ENCODE peak calls at places on chromosomes 4 and X, in nine cellular contexts. P is lower lobe of right lung; U is A549; F is Caco-2; D is CD8-positive, alpha-beta T cell; X is adipocyte; R is SJSA1; K is BJ; Z is endothelial cell of umbilical vein. M is an unnamed sample.

GRCh38 chrX:50905334-50905733 is 5.2 kb upstream of the BMP15 start:
- DNase-seq in P (no peak), U (no peak), F (no peak), D (no peak), X (no peak), R (no peak), K (no peak), Z (no peak), M (no peak)

GRCh38 chr4:8405516-8405875 is 35.0 kb downstream of the ACOX3 start:
- DNase-seq in P (no peak), U (no peak), F (no peak), D (no peak), X (no peak), R (no peak), K (no peak), Z (no peak), M (no peak)

GRCh38 chr4:147772459-147772969 is 40.6 kb downstream of the ARHGAP10 start:
- DNase-seq in P (no peak), U (no peak), F (no peak), D (no peak), X (peak), R (peak), K (no peak), Z (peak), M (no peak)

GRCh38 chr4:84957509-84958420 is 8.7 kb downstream of the WDFY3 start:
- DNase-seq in P (no peak), U (no peak), F (no peak), D (no peak), X (no peak), R (no peak), K (no peak), Z (no peak), M (no peak)

GRCh38 chr4:6324999-6325790 is 55.5 kb downstream of the WFS1 start:
- DNase-seq in P (peak), U (no peak), F (no peak), D (no peak), X (peak), R (no peak), K (no peak), Z (peak), M (no peak)

GRCh38 chr4:120630432-120630831 is 292.1 kb downstream of the PRDM5 start:
- DNase-seq in P (no peak), U (no peak), F (no peak), D (no peak), X (no peak), R (no peak), K (no peak), Z (no peak), M (no peak)

GRCh38 chr4:16524911-16525574 is 298.8 kb upstream of the TAPT1 start:
- DNase-seq in P (no peak), U (no peak), F (no peak), D (no peak), X (peak), R (no peak), K (no peak), Z (no peak), M (no peak)

GRCh38 chrX:13906103-13906502 is 89.2 kb upstream of the GPM6B start:
- DNase-seq in P (no peak), U (no peak), F (no peak), D (no peak), X (no peak), R (no peak), K (no peak), Z (no peak), M (no peak)

GRCh38 chrX:56253832-56254703 is 21.9 kb downstream of the KLF8 start:
- DNase-seq in P (no peak), U (no peak), F (no peak), D (no peak), X (no peak), R (no peak), K (no peak), Z (no peak), M (no peak)

GRCh38 chr4:152680988-152681731 is 1.4 kb upstream of the TMEM154 start:
- DNase-seq in P (no peak), U (peak), F (no peak), D (no peak), X (no peak), R (peak), K (no peak), Z (peak), M (no peak)

GRCh38 chr4:118848242-118848641 is 12.3 kb upstream of the SEC24D start:
- DNase-seq in P (no peak), U (no peak), F (no peak), D (no peak), X (no peak), R (no peak), K (no peak), Z (no peak), M (no peak)

GRCh38 chr4:101356928-101357327 is 9.6 kb upstream of the PPP3CA start:
- DNase-seq in P (no peak), U (peak), F (peak), D (no peak), X (peak), R (peak), K (peak), Z (peak), M (no peak)

GRCh38 chrX:30876367-30876766 is 12.7 kb downstream of the TAB3 start:
- DNase-seq in P (no peak), U (no peak), F (no peak), D (no peak), X (no peak), R (no peak), K (no peak), Z (no peak), M (no peak)

GRCh38 chr4:79576480-79576803 is 168.4 kb upstream of the GK2 start:
- DNase-seq in P (no peak), U (no peak), F (no peak), D (no peak), X (peak), R (no peak), K (no peak), Z (peak), M (no peak)

GRCh38 chr4:128521156-128521555 is 233.5 kb upstream of the PGRMC2 start:
- DNase-seq in P (no peak), U (no peak), F (no peak), D (no peak), X (peak), R (no peak), K (no peak), Z (peak), M (no peak)

GRCh38 chr4:39763714-39764572 is 66.0 kb downstream of the UBE2K start:
- DNase-seq in P (no peak), U (no peak), F (no peak), D (no peak), X (no peak), R (no peak), K (no peak), Z (no peak), M (no peak)

GRCh38 chr4:102825261-102826071 is 1.9 kb downstream of the UBE2D3 start:
- DNase-seq in P (no peak), U (no peak), F (no peak), D (peak), X (peak), R (peak), K (peak), Z (peak), M (no peak)

GRCh38 chr4:157575339-157575738 is 354.8 kb downstream of the GRIA2 start:
- DNase-seq in P (no peak), U (no peak), F (no peak), D (no peak), X (no peak), R (no peak), K (no peak), Z (no peak), M (no peak)

GRCh38 chr4:141290771-141291170 is 70.1 kb downstream of the ZNF330 start:
- DNase-seq in P (no peak), U (no peak), F (no peak), D (no peak), X (no peak), R (no peak), K (no peak), Z (no peak), M (no peak)
- H3K4me3 ChIP-seq in P (no peak), U (no peak), F (no peak), D (no peak), X (no peak), R (no peak), K (no peak), Z (no peak), M (no peak)

GRCh38 chrX:2708601-2709200 is 17.6 kb downstream of the CD99 start:
- DNase-seq in P (no peak), U (no peak), F (no peak), D (no peak), X (no peak), R (no peak), K (no peak), Z (no peak), M (no peak)

GRCh38 chrX:2707334-2707760 is 16.3 kb downstream of the CD99 start:
- DNase-seq in P (no peak), U (peak), F (peak), D (peak), X (peak), R (peak), K (peak), Z (peak), M (no peak)

GRCh38 chrX:2710041-2710471 is 19.0 kb downstream of the CD99 start:
- DNase-seq in P (no peak), U (peak), F (no peak), D (peak), X (peak), R (peak), K (peak), Z (peak), M (no peak)

GRCh38 chrX:2710496-2710895 is 19.4 kb downstream of the CD99 start:
- DNase-seq in P (no peak), U (peak), F (peak), D (no peak), X (no peak), R (no peak), K (no peak), Z (no peak), M (no peak)

GRCh38 chrX:2708016-2708415 is 16.9 kb downstream of the CD99 start:
- DNase-seq in P (no peak), U (no peak), F (no peak), D (no peak), X (no peak), R (no peak), K (no peak), Z (no peak), M (no peak)
- H3K4me3 ChIP-seq in P (no peak), U (no peak), F (no peak), D (no peak), X (peak), R (no peak), K (no peak), Z (no peak), M (no peak)

DNA sequence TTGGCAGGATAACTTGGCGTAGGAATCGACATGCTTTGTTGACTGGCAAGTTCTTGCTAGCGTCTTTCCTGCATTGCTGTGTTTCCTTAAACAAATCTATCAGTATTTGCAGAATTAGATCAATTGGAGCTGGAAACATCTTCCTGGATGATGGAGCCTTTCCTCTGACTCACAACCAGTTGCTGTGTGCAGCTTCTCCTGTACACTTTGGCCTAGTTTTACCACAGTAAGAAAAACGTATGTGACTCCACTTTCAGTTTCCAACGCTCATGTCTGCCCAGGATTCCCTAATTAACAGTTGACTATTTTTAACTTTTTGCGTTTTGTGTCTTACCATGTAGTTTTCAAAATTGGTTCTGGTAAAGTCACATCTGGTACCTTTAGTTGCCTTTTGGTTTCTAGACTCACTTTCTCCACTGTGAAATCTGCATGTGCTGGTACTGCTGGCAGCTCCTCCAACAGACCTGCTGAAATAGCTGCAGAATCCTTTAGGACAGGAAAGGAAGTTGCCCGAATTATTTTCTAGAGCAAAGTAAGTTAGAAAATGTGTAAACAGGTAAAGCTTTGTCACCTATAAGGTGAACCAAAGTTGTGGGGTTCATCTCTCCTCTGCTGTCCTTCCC is 553.2 kb upstream of the FAT1 start:
- DNase-seq in P (no peak), U (no peak), F (no peak), D (no peak), X (no peak), R (peak), K (no peak), Z (no peak), M (no peak)
- H3K4me3 ChIP-seq in P (no peak), U (no peak), F (no peak), D (no peak), X (no peak), R (no peak), K (no peak), Z (no peak), M (no peak)

DNA sequence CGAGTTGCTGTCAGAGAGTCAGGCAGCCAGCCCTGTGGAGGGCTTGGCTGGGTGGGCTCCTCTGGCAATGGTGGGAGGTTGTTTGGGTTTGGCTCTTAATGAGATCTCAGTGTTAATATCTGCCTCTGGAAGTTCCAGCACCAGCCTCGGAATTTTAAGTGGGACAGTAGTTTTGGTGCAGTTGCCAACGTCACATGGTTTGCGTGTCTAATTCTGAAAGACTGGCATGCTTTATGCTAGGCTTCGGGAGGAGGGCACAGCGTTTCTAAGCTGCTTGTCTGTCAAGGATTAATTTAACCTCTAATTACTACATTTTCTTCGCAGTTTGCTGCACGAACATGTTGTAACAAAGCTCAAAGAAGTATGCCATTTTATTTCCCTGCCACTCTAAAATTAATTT is 9.2 kb downstream of the MAMLD1 start:
- DNase-seq in P (no peak), U (no peak), F (no peak), D (no peak), X (no peak), R (no peak), K (no peak), Z (no peak), M (no peak)
- H3K4me3 ChIP-seq in P (no peak), U (no peak), F (no peak), D (no peak), X (no peak), R (no peak), K (no peak), Z (no peak), M (no peak)

GRCh38 chr4:104129243-104129642 is 365.5 kb downstream of the CXXC4 start:
- DNase-seq in P (no peak), U (no peak), F (no peak), D (no peak), X (no peak), R (no peak), K (no peak), Z (no peak), M (no peak)
- H3K4me3 ChIP-seq in P (no peak), U (no peak), F (no peak), D (no peak), X (no peak), R (no peak), K (no peak), Z (no peak), M (no peak)

GRCh38 chr4:95627709-95628108 is 78.9 kb upstream of the UNC5C start:
- DNase-seq in P (no peak), U (no peak), F (no peak), D (no peak), X (no peak), R (no peak), K (no peak), Z (no peak), M (no peak)
- H3K4me3 ChIP-seq in P (no peak), U (no peak), F (no peak), D (no peak), X (no peak), R (no peak), K (no peak), Z (no peak), M (no peak)

DNA sequence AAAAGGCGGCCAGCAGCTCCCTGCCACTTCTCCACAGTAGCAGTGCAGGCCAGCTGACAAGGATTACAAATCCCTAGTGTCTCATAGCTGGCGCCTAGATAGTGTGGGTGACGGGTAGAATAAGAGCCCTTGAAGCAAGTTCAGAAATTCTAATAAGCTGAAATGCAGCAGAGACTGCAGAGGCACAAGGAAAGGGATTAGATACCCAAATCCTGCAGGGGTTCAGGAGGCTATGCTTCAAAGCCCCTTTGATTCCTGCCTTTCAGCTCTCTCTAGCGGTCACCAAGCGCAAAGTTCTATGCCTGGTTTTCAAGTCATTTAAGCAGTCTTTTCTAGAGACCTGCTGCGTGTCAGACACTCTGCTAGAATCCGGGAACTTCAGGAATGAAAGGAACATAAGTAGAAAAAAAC is 79.2 kb downstream of the RLIM start:
- DNase-seq in P (no peak), U (no peak), F (no peak), D (no peak), X (peak), R (peak), K (peak), Z (no peak), M (no peak)
- H3K4me3 ChIP-seq in P (peak), U (peak), F (peak), D (peak), X (peak), R (peak), K (no peak), Z (peak), M (no peak)

GRCh38 chr4:47011189-47011518 is 17.8 kb upstream of the GABRA4 start:
- DNase-seq in P (no peak), U (no peak), F (no peak), D (no peak), X (no peak), R (no peak), K (no peak), Z (no peak), M (no peak)

GRCh38 chr4:47013373-47013772 is 18.0 kb upstream of the GABRB1 start:
- DNase-seq in P (no peak), U (no peak), F (no peak), D (no peak), X (no peak), R (no peak), K (no peak), Z (no peak), M (no peak)

GRCh38 chr4:47017494-47017893 is 13.9 kb upstream of the GABRB1 start:
- DNase-seq in P (no peak), U (no peak), F (no peak), D (no peak), X (no peak), R (no peak), K (no peak), Z (no peak), M (no peak)

DNA sequence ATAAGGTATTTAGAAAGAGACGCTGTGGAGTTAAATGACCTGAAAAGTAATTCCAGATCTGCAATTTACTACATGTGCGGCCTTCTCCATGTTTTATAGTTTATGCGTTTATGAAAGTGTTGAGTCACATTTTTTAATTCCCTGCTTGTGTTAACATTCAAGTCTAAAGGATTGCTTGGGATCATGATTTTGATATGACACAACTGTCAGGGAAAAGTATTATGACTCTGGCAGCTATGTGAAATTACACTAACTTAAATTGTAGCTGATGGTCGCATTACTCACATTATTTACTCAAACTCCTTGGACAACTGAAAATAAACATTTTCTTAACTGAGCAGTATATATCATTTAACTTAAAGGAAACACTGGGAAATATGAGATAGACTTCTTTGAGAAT is 14.3 kb upstream of the GABRB1 start:
- DNase-seq in P (no peak), U (no peak), F (no peak), D (no peak), X (peak), R (peak), K (no peak), Z (no peak), M (no peak)
- H3K4me3 ChIP-seq in P (no peak), U (no peak), F (no peak), D (no peak), X (no peak), R (no peak), K (no peak), Z (no peak), M (no peak)

GRCh38 chrX:154519389-154519788 is 3.4 kb upstream of the FAM3A start:
- DNase-seq in P (no peak), U (no peak), F (no peak), D (no peak), X (no peak), R (no peak), K (no peak), Z (no peak), M (no peak)

GRCh38 chrX:154516655-154517100 is 646 bp upstream of the FAM3A start:
- DNase-seq in P (no peak), U (no peak), F (no peak), D (peak), X (peak), R (peak), K (no peak), Z (peak), M (no peak)

GRCh38 chrX:154515803-154516654 is at the start of gene FAM3A:
- DNase-seq in P (peak), U (peak), F (peak), D (peak), X (peak), R (peak), K (peak), Z (peak), M (no peak)

GRCh38 chrX:154513662-154514204 is 2.3 kb downstream of the FAM3A start:
- DNase-seq in P (no peak), U (no peak), F (no peak), D (no peak), X (no peak), R (no peak), K (no peak), Z (no peak), M (no peak)

GRCh38 chrX:154517101-154517781 is 1.2 kb upstream of the FAM3A start:
- DNase-seq in P (no peak), U (no peak), F (no peak), D (no peak), X (no peak), R (peak), K (no peak), Z (no peak), M (no peak)
- H3K4me3 ChIP-seq in P (peak), U (no peak), F (peak), D (no peak), X (peak), R (peak), K (peak), Z (no peak), M (no peak)